ENCODE peak calls at places on chromosomes 3 and 15, in six cellular contexts. Q is H9, C is endodermal cell, W is cardiac muscle cell, J is small intestine, B is left lung. A is an unnamed sample.

GRCh38 chr3:153331676-153332075 is 169.7 kb downstream of the RAP2B start:
- DNase-seq in Q (no peak), C (no peak), W (no peak), J (no peak), B (no peak), A (no peak)

GRCh38 chr3:128794067-128794768 is 68.2 kb downstream of the RAB7A start:
- DNase-seq in Q (no peak), C (no peak), W (peak; percentile 59), J (peak; percentile 25), B (no peak), A (no peak)

GRCh38 chr3:172125053-172125452 is 85.7 kb downstream of the FNDC3B start:
- DNase-seq in Q (no peak), C (no peak), W (no peak), J (no peak), B (no peak), A (no peak)

GRCh38 chr3:147775816-147776530 is 366.8 kb downstream of the ZIC1 start:
- DNase-seq in Q (no peak), C (no peak), W (peak; percentile 14), J (no peak), B (no peak), A (no peak)

GRCh38 chr3:174439621-174440349 is 419.3 kb upstream of the NAALADL2 start:
- DNase-seq in Q (no peak), C (peak; percentile 46), W (peak; percentile 97), J (peak; percentile 19), B (no peak), A (peak; percentile 22)

GRCh38 chr3:141368925-141369794 is 856 bp downstream of the ZBTB38 start:
- DNase-seq in Q (no peak), C (no peak), W (peak; percentile 92), J (no peak), B (no peak), A (no peak)

GRCh38 chr3:190224466-190225185 is 97.6 kb downstream of the CLDN1 start:
- DNase-seq in Q (no peak), C (no peak), W (no peak), J (no peak), B (no peak), A (no peak)

GRCh38 chr15:68618339-68619302 is 39.8 kb downstream of the CORO2B start:
- DNase-seq in Q (no peak), C (no peak), W (peak; percentile 68), J (no peak), B (no peak), A (no peak)

GRCh38 chr15:75693501-75694240 is 19.0 kb downstream of the CSPG4 start:
- DNase-seq in Q (no peak), C (no peak), W (peak; percentile 72), J (no peak), B (no peak), A (no peak)

GRCh38 chr3:73503781-73504180 is 121.0 kb downstream of the PDZRN3 start:
- DNase-seq in Q (no peak), C (no peak), W (no peak), J (no peak), B (no peak), A (no peak)

GRCh38 chr3:71301001-71301400 is 282.5 kb downstream of the FOXP1 start:
- DNase-seq in Q (no peak), C (no peak), W (no peak), J (no peak), B (no peak), A (no peak)

GRCh38 chr3:100984257-100984772 is 8.9 kb downstream of the ABI3BP start:
- DNase-seq in Q (no peak), C (no peak), W (no peak), J (no peak), B (no peak), A (no peak)

GRCh38 chr15:72599855-72600464 is 54.5 kb upstream of the GOLGA6B start:
- DNase-seq in Q (no peak), C (peak; percentile 60), W (peak; percentile 75), J (peak; percentile 44), B (no peak), A (no peak)

GRCh38 chr3:78569820-78570219 is 1198.0 kb downstream of the ROBO1 start:
- DNase-seq in Q (no peak), C (no peak), W (no peak), J (no peak), B (no peak), A (no peak)

GRCh38 chr15:57224664-57225063 is 151.6 kb upstream of the CGNL1 start:
- DNase-seq in Q (no peak), C (no peak), W (peak; percentile 25), J (no peak), B (no peak), A (no peak)

GRCh38 chr3:127192576-127193232 is at the start of gene PRR23E:
- DNase-seq in Q (no peak), C (no peak), W (no peak), J (no peak), B (peak; percentile 74), A (no peak)

GRCh38 chr3:158791259-158791920 is 10.5 kb upstream of the MFSD1 start:
- DNase-seq in Q (no peak), C (no peak), W (peak; percentile 90), J (peak; percentile 48), B (no peak), A (no peak)

GRCh38 chr3:18891641-18892040 is 256.7 kb upstream of the KCNH8 start:
- DNase-seq in Q (no peak), C (no peak), W (no peak), J (no peak), B (no peak), A (no peak)

GRCh38 chr3:39177708-39178332 is 14.6 kb downstream of the XIRP1 start:
- DNase-seq in Q (peak; percentile 90), C (peak; percentile 92), W (peak; percentile 98), J (peak; percentile 68), B (peak; percentile 96), A (peak; percentile 95)

GRCh38 chr15:64112904-64113303 is 17.1 kb downstream of the SNX1 start:
- DNase-seq in Q (no peak), C (no peak), W (peak; percentile 72), J (no peak), B (no peak), A (no peak)

GRCh38 chr3:146164071-146164470 is 3.1 kb upstream of the PLOD2 start:
- DNase-seq in Q (no peak), C (no peak), W (no peak), J (no peak), B (no peak), A (no peak)

GRCh38 chr3:3577823-3578222 is 221.4 kb upstream of the LRRN1 start:
- DNase-seq in Q (no peak), C (no peak), W (no peak), J (no peak), B (peak; percentile 65), A (no peak)

GRCh38 chr15:57747206-57747605 is 40.7 kb downstream of the POLR2M start:
- DNase-seq in Q (no peak), C (no peak), W (peak; percentile 19), J (peak; percentile 17), B (no peak), A (peak; percentile 16)

GRCh38 chr3:55729546-55729945 is 242.4 kb upstream of the WNT5A start:
- DNase-seq in Q (no peak), C (no peak), W (no peak), J (no peak), B (no peak), A (no peak)

GRCh38 chr15:53246996-53247395 is 456.9 kb upstream of the ONECUT1 start:
- DNase-seq in Q (no peak), C (no peak), W (no peak), J (no peak), B (no peak), A (no peak)

GRCh38 chr3:130850044-130850797 is 43.7 kb upstream of the ATP2C1 start:
- DNase-seq in Q (no peak), C (no peak), W (peak; percentile 97), J (no peak), B (no peak), A (peak; percentile 36)

GRCh38 chr3:23779841-23780240 is 25.9 kb upstream of the UBE2E1 start:
- DNase-seq in Q (no peak), C (peak; percentile 13), W (no peak), J (no peak), B (no peak), A (no peak)
- H3K27ac ChIP-seq in Q (no peak overlapping the region), C (no peak overlapping the region), W (no peak overlapping the region), J (no peak overlapping the region), B (no peak overlapping the region), A (no peak overlapping the region)

GRCh38 chr15:47486051-47486450 is 231.3 kb upstream of the SEMA6D start:
- DNase-seq in Q (no peak), C (no peak), W (no peak), J (no peak), B (no peak), A (no peak)

GRCh38 chr15:47484997-47485396 is 232.3 kb upstream of the SEMA6D start:
- DNase-seq in Q (no peak), C (no peak), W (no peak), J (no peak), B (no peak), A (no peak)

GRCh38 chr15:47485419-47485818 is 231.9 kb upstream of the SEMA6D start:
- DNase-seq in Q (no peak), C (no peak), W (no peak), J (no peak), B (no peak), A (no peak)

GRCh38 chr15:47484119-47484518 is 233.2 kb upstream of the SEMA6D start:
- DNase-seq in Q (no peak), C (no peak), W (peak; percentile 60), J (no peak), B (no peak), A (no peak)
- H3K9me3 ChIP-seq in Q (no peaks in the 10 kb centered on the region), C (no peaks in the 10 kb centered on the region), W (no peaks in the 10 kb centered on the region), J (no peaks in the 10 kb centered on the region), B (no peaks in the 10 kb centered on the region), A (no peaks in the 10 kb centered on the region)

DNA sequence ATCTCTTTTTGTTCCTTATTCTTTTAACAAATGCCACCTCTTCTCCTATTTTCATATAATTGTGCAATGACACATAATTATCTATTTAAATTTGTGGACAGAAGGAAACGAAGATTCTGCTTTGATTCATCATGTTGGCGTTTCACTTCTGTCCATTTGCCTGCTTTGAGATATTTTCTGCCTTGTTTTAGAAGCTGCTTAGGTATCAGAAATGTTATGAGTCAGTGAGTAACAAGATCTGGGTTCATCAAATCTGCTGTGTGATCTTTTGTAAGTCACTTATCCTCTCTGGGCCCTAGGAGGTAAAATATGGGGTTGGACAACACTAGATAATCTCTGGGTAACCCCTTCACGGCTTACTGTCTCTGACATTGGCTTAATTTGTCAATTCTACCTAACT is 7.3 kb upstream of the MINDY4B start:
- DNase-seq in Q (no peak), C (no peak), W (no peak), J (no peak), B (no peak), A (no peak)
- H3K27ac ChIP-seq in Q (no peak overlapping the region), C (no peak overlapping the region), W (peak overlapping the region; percentile 34), J (no peak overlapping the region), B (no peak overlapping the region), A (peak overlapping the region; percentile 57)

DNA sequence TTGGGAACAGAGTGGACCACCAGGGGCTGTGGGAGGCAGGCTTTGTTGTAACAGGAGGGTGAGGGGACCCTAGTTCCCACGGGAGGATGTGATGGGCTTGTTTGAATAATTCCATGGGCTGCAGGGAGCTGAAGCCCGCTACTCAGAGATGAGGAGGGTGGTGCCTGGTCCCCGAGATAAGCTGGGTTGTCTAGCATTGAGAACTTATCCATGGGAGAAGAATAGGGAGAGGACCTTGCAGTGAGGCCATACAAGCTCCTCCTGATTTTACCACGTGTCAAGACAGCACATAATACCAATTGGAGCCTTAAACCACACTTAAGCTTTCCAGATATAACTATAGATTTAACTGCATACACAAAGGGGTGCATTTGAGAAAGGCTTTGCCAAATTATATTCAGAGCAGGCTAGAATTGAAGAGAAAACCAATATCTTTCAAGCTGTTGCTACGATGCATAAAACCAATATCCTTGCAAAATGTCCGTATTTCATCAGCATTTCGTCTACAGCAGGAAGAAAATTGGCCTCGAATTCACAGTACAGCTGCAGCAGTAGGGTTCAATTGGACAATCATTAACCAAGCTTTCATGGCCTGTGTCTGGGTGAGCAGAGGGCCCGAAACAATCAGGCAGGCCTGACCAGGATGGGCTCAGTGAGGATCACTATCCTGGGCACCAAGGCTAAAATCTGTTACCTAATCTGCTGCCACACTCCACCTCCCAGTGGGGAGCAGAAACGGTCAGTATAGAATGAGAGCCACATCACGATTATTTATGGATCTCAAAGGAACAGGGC is 500.7 kb downstream of the OCA2 start:
- DNase-seq in Q (no peak), C (no peak), W (no peak), J (no peak), B (no peak), A (no peak)
- H3K9me3 ChIP-seq in Q (no peaks in the 10 kb centered on the region), C (no peaks in the 10 kb centered on the region), W (no peaks in the 10 kb centered on the region), J (peaks cover 1% of the 10 kb centered on the region), B (no peaks in the 10 kb centered on the region), A (no peaks in the 10 kb centered on the region)

A was measured in heart right ventricle.